ENCODE peak calls at places on chromosomes 11 and 22, in five cellular contexts. O is heart left ventricle; C is CD8-positive, alpha-beta T cell; T is HS-27A; A is AG04450. W is an unnamed sample.

GRCh38 chr11:77278595-77279506 is 22.6 kb downstream of the GDPD4 start:
- DNase-seq in O (no peak), A (no peak), T (no peak), C (no peak), W (no peak)

GRCh38 chr11:134224710-134225662 is 515 bp downstream of the VPS26B start:
- DNase-seq in A (no peak), T (no peak), C (peak; percentile 70), O (peak; percentile 83), W (peak; percentile 80)

GRCh38 chr11:13284776-13285588 is 7.4 kb downstream of the BMAL1 start:
- DNase-seq in O (no peak), A (no peak), C (no peak), T (no peak), W (no peak)

GRCh38 chr11:5275369-5276110 is 5.8 kb upstream of the HBE1 start:
- DNase-seq in T (no peak), A (no peak), O (no peak), C (no peak), W (no peak)

GRCh38 chr11:2302280-2302843 is 549 bp downstream of the TSPAN32 start:
- DNase-seq in O (no peak), C (peak; percentile 73), A (no peak), T (no peak), W (no peak)

GRCh38 chr22:39773976-39774539 is 119.5 kb downstream of the ENTHD1 start:
- DNase-seq in A (no peak), T (no peak), C (no peak), O (no peak), W (no peak)

GRCh38 chr11:63672934-63673539 is 1.9 kb upstream of the ATL3 start:
- DNase-seq in A (no peak), C (no peak), O (no peak), T (no peak), W (no peak)

GRCh38 chr11:134538793-134539192 is 126.8 kb upstream of the B3GAT1 start:
- DNase-seq in C (peak; percentile 21), O (no peak), A (no peak), T (no peak), W (no peak)

GRCh38 chr11:7964873-7965272 is 374 bp downstream of the NLRP10 start:
- DNase-seq in T (peak; percentile 83), A (peak; percentile 59), C (no peak), O (no peak), W (no peak)

GRCh38 chr22:48535868-48536690 is 1291.6 kb downstream of the BRD1 start:
- DNase-seq in A (no peak), T (no peak), O (no peak), C (no peak), W (no peak)

GRCh38 chr11:11010624-11011127 is 152.8 kb upstream of the ZBED5 start:
- DNase-seq in C (no peak), A (no peak), O (peak; percentile 57), T (no peak), W (no peak)

GRCh38 chr11:122882189-122882808 is at the start of gene JHY:
- DNase-seq in A (no peak), T (no peak), O (no peak), C (no peak), W (no peak)

GRCh38 chr11:80595011-80595410 is 1154.2 kb upstream of the TENM4 start:
- DNase-seq in T (peak; percentile 65), C (no peak), A (no peak), O (no peak), W (no peak)

GRCh38 chr11:2818503-2818902 is 67.1 kb downstream of the CDKN1C start:
- DNase-seq in A (no peak), O (peak; percentile 6), T (no peak), C (no peak), W (no peak)

GRCh38 chr22:23218867-23219251 is 38.5 kb downstream of the BCR start:
- DNase-seq in O (peak; percentile 69), A (no peak), T (no peak), C (no peak), W (peak; percentile 51)

GRCh38 chr11:115761348-115761747 is 257.1 kb upstream of the CADM1 start:
- DNase-seq in T (no peak), O (no peak), A (no peak), C (no peak), W (no peak)

GRCh38 chr11:70567680-70568503 is 169.6 kb downstream of the CTTN start:
- DNase-seq in A (no peak), C (no peak), T (peak; percentile 11), O (peak; percentile 66), W (no peak)

GRCh38 chr11:131692151-131692550 is 321.7 kb downstream of the NTM start:
- DNase-seq in O (no peak), C (no peak), A (no peak), T (no peak), W (no peak)

GRCh38 chr22:46297151-46297819 is 615 bp downstream of the GTSE1 start:
- DNase-seq in T (no peak), A (no peak), C (no peak), O (no peak), W (no peak)

GRCh38 chr11:94120946-94121345 is 7.7 kb upstream of the PANX1 start:
- DNase-seq in O (no peak), C (no peak), T (no peak), A (peak; percentile 54), W (no peak)

GRCh38 chr11:43927070-43927469 is 15.4 kb upstream of the C11orf96 start:
- DNase-seq in T (no peak), C (no peak), A (no peak), O (no peak), W (no peak)

GRCh38 chr11:1701041-1701807 is 4.2 kb downstream of the KRTAP5-6 start:
- DNase-seq in C (peak; percentile 52), T (no peak), O (no peak), A (no peak), W (no peak)

GRCh38 chr11:67732045-67732787 is 57.8 kb upstream of the ALDH3B2 start:
- DNase-seq in C (peak; percentile 60), T (no peak), A (no peak), O (no peak), W (no peak)

GRCh38 chr11:64492561-64492960 is 98.5 kb upstream of the SLC22A12 start:
- DNase-seq in T (no peak), A (no peak), O (no peak), C (no peak), W (peak; percentile 80)

GRCh38 chr11:11512929-11513328 is 108.9 kb downstream of the GALNT18 start:
- DNase-seq in A (no peak), O (no peak), T (no peak), C (no peak), W (no peak)

GRCh38 chr22:49040111-49040510 is 787.6 kb downstream of the BRD1 start:
- DNase-seq in A (no peak), T (no peak), O (no peak), C (no peak), W (no peak)

GRCh38 chr11:27012254-27012921 is 18.5 kb downstream of the FIBIN start:
- DNase-seq in A (peak; percentile 64), O (no peak), T (no peak), C (no peak), W (no peak)

GRCh38 chr11:117862019-117862725 is 14.3 kb downstream of the FXYD6 start:
- DNase-seq in C (peak; percentile 35), O (peak; percentile 17), T (no peak), A (no peak), W (no peak)

GRCh38 chr11:113204280-113204679 is 110.1 kb upstream of the TTC12 start:
- DNase-seq in A (no peak), O (no peak), C (no peak), T (no peak), W (peak; percentile 30)

GRCh38 chr11:48063424-48063978 is 83.1 kb downstream of the PTPRJ start:
- DNase-seq in T (peak; percentile 93), C (no peak), A (peak; percentile 97), O (no peak), W (no peak)

GRCh38 chr11:78061921-78062311 is 1.7 kb upstream of the THRSP start:
- DNase-seq in O (no peak), C (no peak), A (no peak), T (no peak), W (no peak)

GRCh38 chr11:123238297-123238696 is 43.2 kb upstream of the CLMP start:
- DNase-seq in C (no peak), O (peak; percentile 54), A (no peak), T (no peak), W (no peak)

GRCh38 chr11:73259406-73260126 is 12.6 kb upstream of the P2RY6 start:
- DNase-seq in A (no peak), C (no peak), O (no peak), T (no peak), W (no peak)

GRCh38 chr11:35887737-35888136 is 56.1 kb upstream of the LDLRAD3 start:
- DNase-seq in A (no peak), O (no peak), C (no peak), T (no peak), W (no peak)

GRCh38 chr22:25200967-25201366 is 1.3 kb downstream of the CRYBB3 start:
- DNase-seq in A (no peak), T (no peak), C (no peak), O (no peak), W (no peak)

W was measured in GF-D8.